ENCODE peak calls at places on chromosomes 2 and 18, in six cellular contexts. K, P, R, S, Y and G are unnamed samples.

GRCh38 chr2:53949457-53949856 is 21.3 kb downstream of the PSME4 start:
- DNase-seq in S (no peak), R (no peak), K (peak; percentile 22), P (no peak), Y (no peak), G (no peak)

GRCh38 chr2:86213699-86214502 is 14.6 kb downstream of the MRPL35 start:
- DNase-seq in S (no peak), K (peak; percentile 29), R (peak; percentile 38), P (no peak), Y (no peak), G (no peak)

GRCh38 chr2:216739035-216739434 is 43.7 kb upstream of the IGFBP5 start:
- DNase-seq in S (no peak), P (no peak), Y (no peak), K (no peak), R (no peak), G (no peak)

GRCh38 chr2:71646028-71646427 is 192.7 kb downstream of the DYSF start:
- DNase-seq in K (peak; percentile 6), Y (peak; percentile 28), R (no peak), P (no peak), S (no peak), G (peak; percentile 64)

GRCh38 chr2:656676-657075 is 20.5 kb downstream of the TMEM18 start:
- DNase-seq in S (no peak), Y (no peak), K (no peak), P (no peak), R (no peak), G (no peak)

GRCh38 chr18:27377251-27377650 is 192.1 kb upstream of the CHST9 start:
- DNase-seq in Y (no peak), R (no peak), K (no peak), P (no peak), S (no peak), G (no peak)

GRCh38 chr18:33440384-33441043 is at the start of gene CCDC178:
- DNase-seq in S (no peak), P (no peak), R (peak; percentile 23), Y (no peak), K (peak; percentile 4), G (peak; percentile 58)

GRCh38 chr2:33775306-33775705 is 176.2 kb upstream of the FAM98A start:
- DNase-seq in K (no peak), P (no peak), S (no peak), R (no peak), Y (no peak), G (no peak)

GRCh38 chr2:50786345-50786744 is 245.6 kb downstream of the NRXN1 start:
- DNase-seq in K (no peak), R (no peak), Y (no peak), S (no peak), P (no peak), G (no peak)

GRCh38 chr2:229873123-229873581 is 48.7 kb downstream of the TRIP12 start:
- DNase-seq in R (no peak), S (no peak), P (no peak), Y (no peak), K (no peak), G (no peak)

GRCh38 chr2:190404487-190404886 is 3.7 kb upstream of the MFSD6 start:
- DNase-seq in S (peak; percentile 91), Y (no peak), K (peak; percentile 65), R (no peak), P (peak; percentile 54), G (no peak)

GRCh38 chr2:81901017-81901416 is 1596.5 kb upstream of the LRRTM1 start:
- DNase-seq in P (no peak), Y (no peak), R (no peak), K (no peak), S (peak; percentile 10), G (no peak)

GRCh38 chr2:136436921-136437320 is 319.0 kb upstream of the CXCR4 start:
- DNase-seq in S (no peak), Y (no peak), P (no peak), K (no peak), R (no peak), G (no peak)

GRCh38 chr2:28395334-28396061 is 2.8 kb downstream of the FOSL2 start:
- DNase-seq in Y (no peak), S (peak; percentile 85), R (no peak), K (peak; percentile 56), P (peak; percentile 54), G (peak; percentile 91)

GRCh38 chr2:149648282-149649030 is 60.9 kb upstream of the MMADHC start:
- DNase-seq in Y (peak; percentile 49), S (no peak), R (no peak), P (peak; percentile 82), K (peak; percentile 99), G (peak; percentile 48)

GRCh38 chr2:239762742-239763269 is 262.3 kb downstream of the NDUFA10 start:
- DNase-seq in K (no peak), S (no peak), Y (no peak), P (no peak), R (no peak), G (peak; percentile 28)

GRCh38 chr2:235061656-235062055 is 109.8 kb downstream of the SH3BP4 start:
- DNase-seq in K (no peak), Y (no peak), R (no peak), S (no peak), P (no peak), G (no peak)

GRCh38 chr2:166792808-166793207 is 95.5 kb upstream of the XIRP2 start:
- DNase-seq in Y (no peak), K (no peak), R (no peak), P (no peak), S (peak; percentile 28), G (no peak)

GRCh38 chr2:47009368-47009767 is 93.8 kb upstream of the MCFD2 start:
- DNase-seq in S (no peak), Y (no peak), P (no peak), R (no peak), K (no peak), G (no peak)

GRCh38 chr2:9832586-9832985 is 10.7 kb upstream of the TAF1B start:
- DNase-seq in R (no peak), P (no peak), S (no peak), Y (no peak), K (peak; percentile 63), G (no peak)

GRCh38 chr2:120845281-120845680 is 109.6 kb downstream of the GLI2 start:
- DNase-seq in S (no peak), Y (no peak), R (no peak), K (peak; percentile 13), P (no peak), G (peak; percentile 88)

GRCh38 chr2:175824243-175824642 is 177.8 kb downstream of the LNPK start:
- DNase-seq in R (no peak), K (no peak), Y (no peak), P (no peak), S (no peak), G (no peak)

GRCh38 chr2:34305587-34305986 is 706.5 kb upstream of the FAM98A start:
- DNase-seq in P (no peak), K (no peak), R (no peak), S (no peak), Y (no peak), G (no peak)

GRCh38 chr2:182594286-182594685 is 121.8 kb upstream of the DNAJC10 start:
- DNase-seq in P (no peak), S (no peak), K (peak; percentile 58), R (no peak), Y (no peak), G (no peak)

GRCh38 chr18:21740724-21741510 is at the start of gene MIB1:
- DNase-seq in R (peak; percentile 72), S (peak; percentile 89), K (peak; percentile 41), Y (no peak), P (no peak), G (peak; percentile 78)

GRCh38 chr2:150063432-150063889 is 424.0 kb downstream of the RND3 start:
- DNase-seq in K (peak; percentile 85), S (no peak), P (no peak), R (no peak), Y (peak; percentile 9), G (no peak)

GRCh38 chr18:23291456-23292205 is 156.3 kb downstream of the CABLES1 start:
- DNase-seq in K (peak; percentile 74), S (no peak), R (no peak), Y (no peak), P (no peak), G (no peak)

GRCh38 chr2:215431290-215431689 is 4.6 kb downstream of the FN1 start:
- DNase-seq in P (no peak), K (no peak), S (no peak), R (no peak), Y (no peak), G (no peak)

GRCh38 chr2:215434447-215435260 is 1.2 kb downstream of the FN1 start:
- DNase-seq in R (no peak), Y (no peak), S (no peak), P (no peak), K (no peak), G (no peak)

GRCh38 chr2:215431778-215432758 is 3.8 kb downstream of the FN1 start:
- DNase-seq in K (no peak), R (no peak), Y (no peak), S (no peak), P (no peak), G (no peak)

GRCh38 chr2:215430528-215431187 is 5.2 kb downstream of the FN1 start:
- DNase-seq in R (no peak), Y (no peak), P (no peak), K (peak; percentile 71), S (no peak), G (no peak)

GRCh38 chr2:215432759-215433594 is 2.9 kb downstream of the FN1 start:
- DNase-seq in S (no peak), R (no peak), Y (no peak), P (no peak), K (no peak), G (no peak)
- TF ChIP-seq POLR2A in S (no peak), R (no peak), Y (no peak), P (no peak), K (peak; percentile 13), G (no peak)

GRCh38 chr2:241237047-241237446 is 48.6 kb downstream of the ANO7 start:
- DNase-seq in K (no peak), P (no peak), R (no peak), S (no peak), Y (no peak), G (peak; percentile 29)

GRCh38 chr2:241234066-241234790 is 45.8 kb downstream of the ANO7 start:
- DNase-seq in K (no peak), P (no peak), R (no peak), S (no peak), Y (no peak), G (no peak)

GRCh38 chr2:241235396-241235795 is 46.9 kb downstream of the ANO7 start:
- DNase-seq in R (no peak), Y (no peak), S (no peak), P (no peak), K (no peak), G (no peak)

GRCh38 chr2:241234962-241235361 is 46.5 kb downstream of the ANO7 start:
- DNase-seq in P (no peak), R (no peak), K (no peak), S (no peak), Y (no peak), G (no peak)

GRCh38 chr2:241235859-241236593 is 47.5 kb downstream of the ANO7 start:
- DNase-seq in Y (no peak), K (no peak), S (no peak), R (no peak), P (no peak), G (peak; percentile 50)
- TF ChIP-seq POLR2A in Y (no peak), K (no peak), S (no peak), R (no peak), P (no peak), G (no peak)

GRCh38 chr2:70142590-70143313 is 48.1 kb downstream of the C2orf42 start:
- DNase-seq in Y (peak; percentile 94), P (peak; percentile 100), K (peak; percentile 99), S (peak; percentile 100), R (peak; percentile 99), G (peak; percentile 100)
- TF ChIP-seq POLR2A in Y (peak; percentile 53), P (peak; percentile 79), K (peak; percentile 94), S (peak; percentile 66), R (no peak), G (peak; percentile 94)

GRCh38 chr18:41954827-41955613 is at the start of gene PIK3C3:
- DNase-seq in S (peak; percentile 96), P (peak; percentile 94), K (peak; percentile 98), Y (peak; percentile 44), R (peak; percentile 97), G (peak; percentile 98)
- TF ChIP-seq POLR2A in S (peak; percentile 21), P (peak; percentile 16), K (peak; percentile 87), Y (no peak), R (peak; percentile 39), G (no peak)